ENCODE peak calls at places on chromosomes 1 and 21, in six cellular contexts. M, B, H, G, A and I are unnamed samples.

GRCh38 chr1:234835239-234835638 is 225.3 kb upstream of the IRF2BP2 start:
- DNase-seq in A (no peak), H (no peak), B (no peak), G (no peak), M (no peak), I (peak)

GRCh38 chr1:18716785-18717678 is 86.4 kb downstream of the PAX7 start:
- DNase-seq in B (no peak), A (no peak), H (no peak), M (peak), G (no peak), I (no peak)

GRCh38 chr1:21894034-21894881 is 42.9 kb downstream of the HSPG2 start:
- DNase-seq in H (no peak), A (no peak), G (no peak), M (no peak), B (no peak), I (no peak)

GRCh38 chr1:26543444-26543835 is 13.9 kb downstream of the RPS6KA1 start:
- DNase-seq in H (no peak), B (no peak), A (no peak), M (no peak), G (no peak), I (no peak)

GRCh38 chr1:114670083-114671010 is 498 bp upstream of the DENND2C start:
- DNase-seq in G (peak), H (peak), A (peak), B (peak), M (peak), I (peak)

GRCh38 chr1:227959325-227959860 is 11.7 kb upstream of the WNT9A start:
- DNase-seq in G (no peak), A (no peak), M (no peak), B (no peak), H (no peak), I (no peak)

GRCh38 chr1:43707191-43708005 is at the start of gene ST3GAL3:
- DNase-seq in H (peak), B (peak), G (peak), A (peak), M (peak), I (peak)

GRCh38 chr1:43786975-43787374 is 79.6 kb downstream of the ST3GAL3 start:
- DNase-seq in B (peak), M (no peak), G (peak), H (no peak), A (no peak), I (no peak)

GRCh38 chr1:159185121-159185520 is 13.7 kb downstream of the CADM3 start:
- DNase-seq in M (no peak), B (no peak), G (no peak), A (no peak), H (no peak), I (no peak)

GRCh38 chr1:87794788-87795614 is 466.3 kb downstream of the LMO4 start:
- DNase-seq in A (no peak), B (peak), H (peak), G (peak), M (no peak), I (no peak)

GRCh38 chr21:36861595-36861883 is 104.9 kb downstream of the HLCS start:
- DNase-seq in A (no peak), G (no peak), H (no peak), B (no peak), M (no peak), I (no peak)

GRCh38 chr1:206705187-206705586 is 20.5 kb downstream of the MAPKAPK2 start:
- DNase-seq in M (no peak), B (no peak), A (no peak), G (no peak), H (no peak), I (no peak)

GRCh38 chr1:74772945-74773344 is 40.0 kb downstream of the TYW3 start:
- DNase-seq in G (no peak), B (peak), A (no peak), M (no peak), H (no peak), I (peak)

GRCh38 chr21:41908829-41909228 is 29.7 kb upstream of the PRDM15 start:
- DNase-seq in M (no peak), A (no peak), G (no peak), H (no peak), B (no peak), I (no peak)

GRCh38 chr1:160567858-160568682 is 11.2 kb downstream of the CD84 start:
- DNase-seq in B (no peak), H (no peak), M (no peak), A (no peak), G (no peak), I (peak)

GRCh38 chr1:97270508-97271307 is 549.1 kb downstream of the PTBP2 start:
- DNase-seq in M (no peak), H (no peak), A (no peak), B (no peak), G (peak), I (peak)

GRCh38 chr1:8649027-8649426 is 168.4 kb downstream of the RERE start:
- DNase-seq in B (no peak), H (no peak), G (peak), M (no peak), A (no peak), I (no peak)

GRCh38 chr1:37741130-37741529 is 23.8 kb downstream of the EPHA10 start:
- DNase-seq in A (no peak), H (peak), G (no peak), B (no peak), M (no peak), I (no peak)

GRCh38 chr1:228074954-228075730 is 7.4 kb upstream of the ARF1 start:
- DNase-seq in B (no peak), M (no peak), G (no peak), A (no peak), H (no peak), I (no peak)

GRCh38 chr1:180250883-180251509 is 20.9 kb downstream of the LHX4 start:
- DNase-seq in A (no peak), B (no peak), H (no peak), M (no peak), G (no peak), I (no peak)

GRCh38 chr1:211282023-211282373 is 22.8 kb downstream of the RCOR3 start:
- DNase-seq in A (no peak), G (no peak), M (no peak), H (no peak), B (no peak), I (no peak)

GRCh38 chr1:8764301-8764937 is 53.0 kb downstream of the RERE start:
- DNase-seq in B (no peak), M (no peak), G (no peak), A (peak), H (no peak), I (no peak)

GRCh38 chr1:161763522-161764098 is 2.5 kb upstream of the ATF6 start:
- DNase-seq in B (peak), H (peak), M (peak), G (peak), A (no peak), I (peak)

GRCh38 chr1:86774305-86775304 is 70.2 kb downstream of the SH3GLB1 start:
- DNase-seq in M (peak), B (peak), H (peak), A (peak), G (peak), I (peak)

GRCh38 chr1:106344494-106344893 is 712.0 kb upstream of the PRMT6 start:
- DNase-seq in G (no peak), M (no peak), A (no peak), H (no peak), B (no peak), I (no peak)
- TF ChIP-seq MYC in G (no peak), M (no peak), A (no peak), H (no peak), B (no peak), I (no peak)

DNA sequence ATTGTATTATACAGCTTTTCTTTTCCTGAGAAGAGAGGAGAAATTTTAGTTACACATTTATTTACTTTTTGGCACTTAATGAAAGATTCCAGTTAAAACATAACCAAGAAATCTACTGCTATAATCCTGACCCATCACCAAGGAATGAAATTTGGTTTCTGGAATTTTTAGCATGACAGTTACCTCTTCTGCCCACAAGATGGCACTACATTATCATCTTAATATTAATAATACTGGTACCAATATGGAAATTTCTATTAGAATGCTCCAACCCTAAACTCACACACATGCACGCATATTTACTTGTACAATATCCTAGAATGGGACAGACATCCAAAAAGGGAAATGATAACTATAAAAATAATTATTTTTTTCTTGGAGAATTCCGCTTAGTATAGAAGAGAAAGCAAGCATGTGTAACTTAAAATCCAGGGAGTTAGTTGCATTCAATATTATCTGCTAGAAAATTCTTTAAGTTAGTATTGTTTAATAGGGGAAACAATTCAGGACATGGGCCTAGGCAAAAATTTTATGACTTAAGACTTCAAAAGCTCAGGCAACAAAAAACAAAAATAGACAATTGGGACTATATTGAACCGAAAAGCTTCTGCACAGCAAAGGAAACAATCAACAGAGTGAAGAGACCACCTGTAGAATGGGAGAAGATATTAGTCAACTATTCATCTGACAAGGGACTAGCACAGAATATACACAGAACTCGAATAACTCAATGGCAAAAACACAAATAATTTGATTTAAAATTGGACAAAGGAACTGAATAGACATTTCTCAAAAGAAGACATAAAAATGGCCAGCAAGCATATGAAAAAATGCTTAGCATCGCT is 37.4 kb downstream of the MAP3K21 start:
- DNase-seq in H (peak), M (peak), A (no peak), G (peak), B (no peak), I (peak)
- TF ChIP-seq CTCF in H (peak), M (peak), A (peak), G (peak), B (peak), I (peak)

GRCh38 chr1:12146343-12147112 is 20.3 kb upstream of the TNFRSF1B start:
- DNase-seq in A (no peak), M (no peak), H (no peak), G (no peak), B (no peak), I (no peak)

GRCh38 chr1:12148958-12149790 is 17.6 kb upstream of the TNFRSF1B start:
- DNase-seq in A (no peak), H (no peak), M (no peak), G (no peak), B (no peak), I (no peak)

GRCh38 chr1:12149791-12150175 is 17.0 kb upstream of the TNFRSF1B start:
- DNase-seq in A (no peak), H (no peak), B (no peak), M (no peak), G (no peak), I (no peak)

GRCh38 chr1:12147116-12147753 is 19.6 kb upstream of the TNFRSF1B start:
- DNase-seq in B (no peak), M (no peak), H (no peak), A (no peak), G (peak), I (no peak)

GRCh38 chr1:12148160-12148957 is 18.4 kb upstream of the TNFRSF1B start:
- DNase-seq in H (no peak), G (no peak), M (peak), A (no peak), B (peak), I (peak)
- TF ChIP-seq POLR2A in H (no peak), G (no peak), M (no peak), A (no peak), B (no peak), I (no peak)

DNA sequence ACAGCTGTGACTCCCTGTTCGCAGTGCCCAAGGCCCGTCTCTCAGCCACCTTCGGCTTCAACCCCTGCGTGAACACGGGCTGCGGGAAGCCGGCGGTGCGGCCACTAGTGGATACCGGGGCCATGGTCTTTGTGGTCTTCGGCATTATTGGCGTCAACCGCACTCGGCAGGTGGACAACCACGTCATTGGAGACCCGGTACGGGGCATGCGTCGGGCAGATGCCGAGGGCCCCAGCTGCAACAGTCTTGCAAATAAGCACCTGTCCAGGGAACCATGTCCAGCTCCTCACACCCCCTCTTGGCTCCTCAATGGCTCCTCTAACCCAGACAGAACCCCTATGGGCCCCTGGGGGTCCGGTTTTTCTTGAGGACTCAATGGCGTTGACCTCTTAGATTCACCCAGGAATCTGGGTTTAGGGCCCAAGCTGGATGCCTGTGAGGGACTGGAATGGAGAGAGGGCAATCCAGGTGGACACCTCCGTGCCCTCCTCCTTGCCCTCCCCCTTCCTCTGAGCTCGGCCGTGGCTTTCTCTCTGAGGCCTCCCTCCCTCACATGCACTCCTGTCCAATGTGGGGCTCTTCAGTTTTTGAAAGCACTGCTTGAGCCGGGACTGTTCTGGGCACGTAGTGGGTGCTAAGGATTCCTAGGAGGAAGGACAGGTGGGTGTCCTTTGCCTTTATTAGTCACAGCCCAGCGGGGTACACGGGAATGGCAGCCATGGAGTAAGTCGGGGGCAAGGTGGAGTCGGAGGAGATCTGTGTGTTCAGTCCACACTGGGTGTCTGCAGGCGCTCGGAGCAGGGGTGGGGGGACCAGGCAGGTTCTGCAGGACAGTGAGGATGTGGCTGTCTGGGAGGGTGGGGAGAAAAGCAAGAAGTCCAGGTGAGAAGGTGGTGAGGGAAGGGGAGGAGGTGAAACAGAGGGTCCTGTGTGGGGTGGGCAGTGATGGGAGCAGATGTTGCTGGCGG is 51.1 kb downstream of the DISP3 start:
- DNase-seq in G (no peak), M (no peak), A (no peak), B (no peak), H (no peak), I (no peak)
- TF ChIP-seq MYC in G (no peak), M (no peak), A (no peak), B (no peak), H (no peak), I (no peak)

DNA sequence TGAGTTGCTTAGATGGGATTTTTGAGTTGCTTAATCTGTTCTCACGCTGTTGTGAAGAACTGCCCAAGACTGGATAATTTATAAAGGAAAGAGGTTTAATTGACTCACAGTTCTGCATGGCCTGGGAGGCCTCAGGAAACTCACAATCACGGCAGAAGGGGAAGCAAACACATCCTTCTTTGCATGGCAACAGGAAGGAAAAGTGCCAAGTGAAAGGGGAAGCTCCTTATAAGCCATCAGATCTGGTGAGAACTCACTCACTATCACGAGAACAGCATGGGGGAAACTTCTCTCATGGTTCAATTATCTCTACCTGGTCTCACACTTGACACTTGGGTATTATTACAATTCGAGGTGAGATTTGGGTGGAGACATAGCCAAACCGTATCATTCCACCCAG is 10.3 kb downstream of the CLIC6 start:
- DNase-seq in H (no peak), A (no peak), G (no peak), B (no peak), M (no peak), I (no peak)
- TF ChIP-seq CTCF in H (no peak), A (no peak), G (no peak), B (no peak), M (no peak), I (no peak)